ENCODE peak calls at places on chromosome 5, in seven cellular contexts. W, R, E, I, G, L and K are unnamed samples.

GRCh38 chr5:50968296-50969206 is 302.1 kb downstream of the PARP8 start:
- DNase-seq in W (no peak), R (peak; percentile 8), E (no peak), I (peak; percentile 11), G (no peak), L (no peak), K (no peak)

GRCh38 chr5:172640822-172641358 is at the start of gene NEURL1B:
- DNase-seq in W (peak; percentile 16), R (peak; percentile 37), E (no peak), I (peak; percentile 76), G (no peak), L (peak; percentile 90), K (peak; percentile 82)

GRCh38 chr5:58016329-58016728 is 443.6 kb downstream of the PLK2 start:
- DNase-seq in W (no peak), R (no peak), E (peak; percentile 9), I (no peak), G (peak; percentile 73), L (no peak), K (no peak)

GRCh38 chr5:143051244-143052058 is 281.3 kb downstream of the ARHGAP26 start:
- DNase-seq in W (peak; percentile 89), R (no peak), E (peak; percentile 78), I (no peak), G (peak; percentile 81), L (no peak), K (peak; percentile 13)

GRCh38 chr5:55172051-55172899 is 702 bp downstream of the CDC20B start:
- DNase-seq in W (peak; percentile 73), R (peak; percentile 85), E (no peak), I (peak; percentile 28), G (peak; percentile 32), L (no peak), K (peak; percentile 55)

GRCh38 chr5:5492087-5492933 is 69.8 kb downstream of the ICE1 start:
- DNase-seq in W (peak; percentile 46), R (peak; percentile 73), E (no peak), I (no peak), G (peak; percentile 9), L (no peak), K (no peak)

GRCh38 chr5:59169768-59170150 is 586.9 kb downstream of the RAB3C start:
- DNase-seq in W (no peak), R (no peak), E (no peak), I (no peak), G (no peak), L (no peak), K (no peak)

GRCh38 chr5:172186114-172186695 is 1.8 kb downstream of the STK10 start:
- DNase-seq in W (no peak), R (no peak), E (no peak), I (no peak), G (no peak), L (no peak), K (no peak)

GRCh38 chr5:43664641-43665040 is 61.7 kb downstream of the NNT start:
- DNase-seq in W (no peak), R (no peak), E (peak; percentile 59), I (no peak), G (no peak), L (no peak), K (no peak)

GRCh38 chr5:52727001-52727400 is 60.7 kb upstream of the ITGA1 start:
- DNase-seq in W (no peak), R (no peak), E (no peak), I (no peak), G (no peak), L (no peak), K (no peak)

GRCh38 chr5:180806351-180807011 is 3.9 kb upstream of the MGAT1 start:
- DNase-seq in W (no peak), R (peak; percentile 27), E (no peak), I (no peak), G (no peak), L (no peak), K (no peak)

GRCh38 chr5:56465757-56466127 is 232.6 kb upstream of the ANKRD55 start:
- DNase-seq in W (no peak), R (no peak), E (no peak), I (no peak), G (no peak), L (no peak), K (no peak)

GRCh38 chr5:54518146-54519082 is 855 bp downstream of the SNX18 start:
- DNase-seq in W (no peak), R (peak; percentile 73), E (no peak), I (peak; percentile 31), G (no peak), L (peak; percentile 87), K (peak; percentile 63)

GRCh38 chr5:123601610-123602009 is 89.6 kb downstream of the CSNK1G3 start:
- DNase-seq in W (no peak), R (no peak), E (no peak), I (no peak), G (no peak), L (no peak), K (no peak)

GRCh38 chr5:86885011-86885410 is 267.3 kb downstream of the COX7C start:
- DNase-seq in W (no peak), R (no peak), E (no peak), I (no peak), G (no peak), L (no peak), K (no peak)

GRCh38 chr5:141150215-141150992 is 547 bp downstream of the PCDHB6 start:
- DNase-seq in W (no peak), R (no peak), E (no peak), I (no peak), G (no peak), L (peak; percentile 43), K (no peak)
- TF ChIP-seq CTCF in W (no peak), R (no peak), E (no peak), I (no peak), G (no peak), L (no peak), K (no peak)

GRCh38 chr5:28344803-28345433 is 1306.5 kb upstream of the CDH9 start:
- DNase-seq in W (no peak), R (no peak), E (no peak), I (no peak), G (no peak), L (no peak), K (no peak)
- TF ChIP-seq CTCF in W (peak; percentile 20), R (no peak), E (no peak), I (peak; percentile 80), G (peak; percentile 48), L (peak; percentile 39), K (peak; percentile 20)

GRCh38 chr5:135204151-135204600 is 170.1 kb upstream of the PITX1 start:
- DNase-seq in W (peak; percentile 34), R (no peak), E (no peak), I (no peak), G (no peak), L (no peak), K (no peak)
- TF ChIP-seq CTCF in W (peak; percentile 83), R (peak; percentile 7), E (peak; percentile 47), I (peak; percentile 63), G (peak; percentile 39), L (peak; percentile 33), K (no peak)

GRCh38 chr5:16787278-16787677 is 148.8 kb downstream of the MYO10 start:
- DNase-seq in W (no peak), R (no peak), E (no peak), I (no peak), G (peak; percentile 58), L (no peak), K (peak; percentile 49)

GRCh38 chr5:16784843-16785791 is 151.0 kb downstream of the MYO10 start:
- DNase-seq in W (no peak), R (no peak), E (no peak), I (no peak), G (peak; percentile 70), L (no peak), K (no peak)

GRCh38 chr5:16792278-16793275 is 143.5 kb downstream of the MYO10 start:
- DNase-seq in W (no peak), R (no peak), E (no peak), I (no peak), G (no peak), L (no peak), K (no peak)

GRCh38 chr5:16791036-16791705 is 144.9 kb downstream of the MYO10 start:
- DNase-seq in W (peak; percentile 53), R (peak; percentile 51), E (no peak), I (peak; percentile 40), G (no peak), L (no peak), K (peak; percentile 29)

GRCh38 chr5:16788957-16789356 is 147.1 kb downstream of the MYO10 start:
- DNase-seq in W (no peak), R (no peak), E (no peak), I (no peak), G (no peak), L (no peak), K (no peak)
- TF ChIP-seq CTCF in W (no peak), R (no peak), E (no peak), I (no peak), G (no peak), L (no peak), K (no peak)

GRCh38 chr5:142012792-142013388 is at the start of gene GNPDA1:
- DNase-seq in W (peak; percentile 54), R (peak; percentile 86), E (no peak), I (peak; percentile 51), G (no peak), L (peak; percentile 90), K (peak; percentile 92)
- TF ChIP-seq CTCF in W (no peak), R (no peak), E (no peak), I (peak; percentile 36), G (no peak), L (no peak), K (no peak)

GRCh38 chr5:11715797-11716196 is 188.4 kb downstream of the CTNND2 start:
- DNase-seq in W (no peak), R (no peak), E (no peak), I (no peak), G (no peak), L (no peak), K (no peak)

GRCh38 chr5:11724947-11725346 is 179.3 kb downstream of the CTNND2 start:
- DNase-seq in W (no peak), R (no peak), E (no peak), I (no peak), G (no peak), L (no peak), K (no peak)

DNA sequence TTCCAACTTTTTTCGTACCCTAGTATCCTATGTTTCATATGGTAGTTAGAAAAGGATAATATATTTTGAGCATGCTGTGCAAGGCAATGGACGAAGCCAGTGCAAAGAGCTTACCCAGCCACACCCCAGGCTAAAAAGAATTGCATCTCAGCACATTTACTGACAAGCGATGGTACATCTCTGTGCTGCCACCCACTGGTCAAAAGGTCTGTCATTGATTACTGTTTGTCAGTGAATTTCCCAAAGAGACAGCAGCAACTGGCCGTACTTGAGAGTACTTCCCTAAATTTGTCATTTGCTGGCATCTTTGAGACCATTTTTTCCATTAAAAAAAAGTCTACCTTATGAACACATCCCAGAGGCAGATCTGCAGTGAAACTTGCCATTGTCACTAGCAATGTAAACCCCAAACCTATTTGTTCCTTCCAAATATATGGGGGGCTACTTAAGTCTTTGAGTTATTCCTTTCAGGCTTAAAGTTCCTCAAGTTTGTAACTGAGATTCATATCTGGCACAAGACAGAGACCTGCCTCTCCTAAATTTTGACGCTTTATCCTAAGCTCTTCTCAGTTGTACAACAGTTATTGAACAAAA is 184.3 kb downstream of the CTNND2 start:
- DNase-seq in W (no peak), R (peak; percentile 1), E (no peak), I (peak; percentile 71), G (peak; percentile 15), L (no peak), K (peak; percentile 51)
- TF ChIP-seq CTCF in W (peak; percentile 19), R (no peak), E (no peak), I (peak; percentile 72), G (peak; percentile 52), L (peak; percentile 44), K (peak; percentile 24)

GRCh38 chr5:132901730-132902129 is 28.3 kb downstream of the LEAP2 start:
- DNase-seq in W (no peak), R (no peak), E (no peak), I (no peak), G (no peak), L (no peak), K (no peak)
- TF ChIP-seq CTCF in W (peak; percentile 7), R (no peak), E (no peak), I (no peak), G (no peak), L (no peak), K (no peak)